ENCODE peak calls at places on chromosome 1, in five cellular contexts. K, L, W, S and U are unnamed samples.

GRCh38 chr1:33319949-33320618 is 814 bp downstream of the A3GALT2 start:
- DNase-seq in K (no peak), L (no peak), W (no peak), S (no peak), U (no peak)

GRCh38 chr1:115677570-115677969 is 35.8 kb downstream of the VANGL1 start:
- DNase-seq in K (no peak), L (peak; percentile 37), W (no peak), S (no peak), U (no peak)

GRCh38 chr1:216723274-216723780 is at the start of gene ESRRG:
- DNase-seq in K (no peak), L (peak; percentile 91), W (no peak), S (peak; percentile 4), U (no peak)

GRCh38 chr1:156627313-156627880 is 8.2 kb downstream of the HAPLN2 start:
- DNase-seq in K (no peak), L (peak; percentile 75), W (no peak), S (no peak), U (no peak)

GRCh38 chr1:166080965-166081870 is 85.6 kb downstream of the FAM78B start:
- DNase-seq in K (no peak), L (no peak), W (no peak), S (no peak), U (peak; percentile 62)

GRCh38 chr1:38279148-38279547 is 232.6 kb upstream of the POU3F1 start:
- DNase-seq in K (no peak), L (no peak), W (no peak), S (no peak), U (no peak)

GRCh38 chr1:32180186-32181060 is 948 bp downstream of the TXLNA start:
- DNase-seq in K (no peak), L (peak; percentile 70), W (no peak), S (no peak), U (peak; percentile 90)

GRCh38 chr1:167661527-167662436 is 31.8 kb downstream of the RCSD1 start:
- DNase-seq in K (no peak), L (no peak), W (no peak), S (no peak), U (no peak)

GRCh38 chr1:204108312-204109141 is 35.6 kb downstream of the SOX13 start:
- DNase-seq in K (no peak), L (peak; percentile 96), W (no peak), S (no peak), U (no peak)

GRCh38 chr1:160763993-160764392 is 24.9 kb downstream of the SLAMF7 start:
- DNase-seq in K (no peak), L (no peak), W (no peak), S (no peak), U (no peak)

GRCh38 chr1:41718444-41719028 is 200.2 kb downstream of the HIVEP3 start:
- DNase-seq in K (no peak), L (no peak), W (no peak), S (no peak), U (no peak)

GRCh38 chr1:177902151-177902765 is 67.6 kb downstream of the SEC16B start:
- DNase-seq in K (no peak), L (no peak), W (no peak), S (no peak), U (no peak)

GRCh38 chr1:197173571-197174482 is 27.4 kb upstream of the ASPM start:
- DNase-seq in K (no peak), L (no peak), W (no peak), S (no peak), U (no peak)
- TF ChIP-seq CTCF in K (no peak), L (no peak), W (no peak), S (no peak), U (no peak)

GRCh38 chr1:171802207-171802606 is 20.7 kb downstream of the METTL13 start:
- DNase-seq in K (no peak), L (peak; percentile 62), W (no peak), S (no peak), U (no peak)
- TF ChIP-seq CTCF in K (no peak), L (peak; percentile 68), W (no peak), S (no peak), U (no peak)

GRCh38 chr1:206856674-206857464 is 8.6 kb upstream of the IL20 start:
- DNase-seq in K (no peak), L (peak; percentile 46), W (no peak), S (no peak), U (no peak)
- TF ChIP-seq CTCF in K (no peak), L (peak; percentile 47), W (no peak), S (no peak), U (no peak)

DNA sequence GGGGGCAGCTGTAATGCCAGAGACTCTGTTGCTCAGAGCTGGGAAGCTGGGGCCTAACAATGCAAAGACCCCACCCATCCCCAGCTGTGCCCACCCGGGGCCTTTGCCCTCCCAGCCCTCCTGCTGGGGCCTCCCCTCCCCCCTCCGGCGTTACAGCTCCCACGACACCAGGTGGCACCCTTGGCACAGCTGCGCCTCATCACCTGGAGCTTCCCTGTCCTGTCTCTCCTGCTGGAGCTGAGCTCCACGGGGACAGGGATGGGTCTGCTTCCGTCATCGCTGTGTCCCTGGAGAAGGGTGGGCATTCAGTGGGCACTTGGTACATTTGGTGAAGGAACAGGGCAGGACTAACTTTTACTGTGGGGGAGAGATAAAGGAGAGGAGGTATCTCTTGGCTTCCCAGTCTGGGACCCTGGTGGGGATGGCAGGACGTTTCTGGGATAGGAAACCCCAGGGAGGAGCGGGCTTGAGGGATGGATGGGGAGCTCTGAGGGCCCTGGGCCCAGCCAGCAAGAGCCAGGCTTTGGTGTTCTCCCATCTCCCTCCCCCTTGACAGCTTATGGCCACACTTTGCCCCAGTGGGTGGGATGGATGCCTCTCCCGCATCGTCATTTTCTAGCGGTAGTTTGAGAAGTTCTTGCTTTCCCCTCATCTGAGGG is 453.2 kb downstream of the PTPRU start:
- DNase-seq in K (no peak), L (no peak), W (no peak), S (no peak), U (peak; percentile 82)
- TF ChIP-seq CTCF in K (no peak), L (peak; percentile 47), W (no peak), S (peak; percentile 32), U (peak; percentile 5)

GRCh38 chr1:54323324-54323739 is 82.9 kb downstream of the SSBP3 start:
- DNase-seq in K (no peak), L (peak; percentile 66), W (no peak), S (no peak), U (no peak)
- TF ChIP-seq CTCF in K (peak; percentile 30), L (peak; percentile 61), W (peak; percentile 45), S (no peak), U (no peak)

GRCh38 chr1:91736146-91736998 is 149.6 kb downstream of the TGFBR3 start:
- DNase-seq in K (no peak), L (no peak), W (no peak), S (no peak), U (no peak)
- TF ChIP-seq CTCF in K (no peak), L (no peak), W (no peak), S (no peak), U (no peak)